ENCODE peak calls at places on chromosomes 12 and 14, in five cellular contexts. One of them, this sample, is unnamed.

GRCh38 chr14:66624319-66624937 is 116.5 kb downstream of the GPHN start:
- DNase-seq in activated CD4-positive, alpha-beta T cell treated with anti-CD3 and anti-CD28 coated beads, Interleukin-2, amount 50 U/mL, for 4 hours: no peak
- DNase-seq in pons: peak
- DNase-seq in fibroblast of mammary gland: peak
- DNase-seq in tibial artery: no peak
- DNase-seq in this sample: peak

GRCh38 chr12:32284561-32284960 is 114.8 kb upstream of the FGD4 start:
- DNase-seq in activated CD4-positive, alpha-beta T cell treated with anti-CD3 and anti-CD28 coated beads, Interleukin-2, amount 50 U/mL, for 4 hours: no peak
- DNase-seq in pons: no peak
- DNase-seq in fibroblast of mammary gland: no peak
- DNase-seq in tibial artery: no peak
- DNase-seq in this sample: no peak

GRCh38 chr12:119869720-119870119 is 7.4 kb downstream of the CIT start:
- DNase-seq in activated CD4-positive, alpha-beta T cell treated with anti-CD3 and anti-CD28 coated beads, Interleukin-2, amount 50 U/mL, for 4 hours: no peak
- DNase-seq in pons: no peak
- DNase-seq in fibroblast of mammary gland: peak
- DNase-seq in tibial artery: peak
- DNase-seq in this sample: no peak

GRCh38 chr12:108568653-108569154 is 6.3 kb downstream of the ISCU start:
- DNase-seq in activated CD4-positive, alpha-beta T cell treated with anti-CD3 and anti-CD28 coated beads, Interleukin-2, amount 50 U/mL, for 4 hours: peak
- DNase-seq in pons: no peak
- DNase-seq in fibroblast of mammary gland: no peak
- DNase-seq in tibial artery: peak
- DNase-seq in this sample: no peak

GRCh38 chr12:25655702-25656101 is 102.6 kb upstream of the LMNTD1 start:
- DNase-seq in activated CD4-positive, alpha-beta T cell treated with anti-CD3 and anti-CD28 coated beads, Interleukin-2, amount 50 U/mL, for 4 hours: no peak
- DNase-seq in pons: no peak
- DNase-seq in fibroblast of mammary gland: no peak
- DNase-seq in tibial artery: no peak
- DNase-seq in this sample: peak

GRCh38 chr14:68363841-68364711 is 428.8 kb downstream of the ZFP36L1 start:
- DNase-seq in activated CD4-positive, alpha-beta T cell treated with anti-CD3 and anti-CD28 coated beads, Interleukin-2, amount 50 U/mL, for 4 hours: no peak
- DNase-seq in pons: peak
- DNase-seq in fibroblast of mammary gland: no peak
- DNase-seq in tibial artery: peak
- DNase-seq in this sample: no peak

GRCh38 chr12:85825751-85826150 is 10.5 kb downstream of the RASSF9 start:
- DNase-seq in activated CD4-positive, alpha-beta T cell treated with anti-CD3 and anti-CD28 coated beads, Interleukin-2, amount 50 U/mL, for 4 hours: no peak
- DNase-seq in pons: no peak
- DNase-seq in fibroblast of mammary gland: peak
- DNase-seq in tibial artery: no peak
- DNase-seq in this sample: no peak

GRCh38 chr14:100602621-100603020 is 15.4 kb upstream of the BEGAIN start:
- DNase-seq in activated CD4-positive, alpha-beta T cell treated with anti-CD3 and anti-CD28 coated beads, Interleukin-2, amount 50 U/mL, for 4 hours: no peak
- DNase-seq in pons: no peak
- DNase-seq in fibroblast of mammary gland: no peak
- DNase-seq in tibial artery: peak
- DNase-seq in this sample: no peak

GRCh38 chr12:25960176-25960575 is 1.7 kb downstream of the RASSF8 start:
- DNase-seq in activated CD4-positive, alpha-beta T cell treated with anti-CD3 and anti-CD28 coated beads, Interleukin-2, amount 50 U/mL, for 4 hours: no peak
- DNase-seq in pons: peak
- DNase-seq in fibroblast of mammary gland: peak
- DNase-seq in tibial artery: no peak
- DNase-seq in this sample: no peak

GRCh38 chr12:53201170-53201541 is 5.9 kb downstream of the ITGB7 start:
- DNase-seq in activated CD4-positive, alpha-beta T cell treated with anti-CD3 and anti-CD28 coated beads, Interleukin-2, amount 50 U/mL, for 4 hours: no peak
- DNase-seq in pons: no peak
- DNase-seq in fibroblast of mammary gland: no peak
- DNase-seq in tibial artery: no peak
- DNase-seq in this sample: no peak

GRCh38 chr12:130938186-130938585 is 15.5 kb upstream of the ADGRD1 start:
- DNase-seq in activated CD4-positive, alpha-beta T cell treated with anti-CD3 and anti-CD28 coated beads, Interleukin-2, amount 50 U/mL, for 4 hours: no peak
- DNase-seq in pons: no peak
- DNase-seq in fibroblast of mammary gland: no peak
- DNase-seq in tibial artery: no peak
- DNase-seq in this sample: no peak

GRCh38 chr14:89977668-89978067 is 21.9 kb downstream of the TDP1 start:
- DNase-seq in activated CD4-positive, alpha-beta T cell treated with anti-CD3 and anti-CD28 coated beads, Interleukin-2, amount 50 U/mL, for 4 hours: no peak
- DNase-seq in pons: peak
- DNase-seq in fibroblast of mammary gland: no peak
- DNase-seq in tibial artery: no peak
- DNase-seq in this sample: no peak